ENCODE peak calls at places on chromosomes 7 and 10, in six cellular contexts. V, Z, P, S, A and X are unnamed samples.

GRCh38 chr7:41880107-41880506 is 177.2 kb upstream of the INHBA start:
- DNase-seq in V (peak), Z (no peak), P (no peak), S (peak), A (no peak), X (no peak)

GRCh38 chr7:19106308-19107141 is 10.9 kb downstream of the TWIST1 start:
- DNase-seq in V (no peak), Z (no peak), P (no peak), S (peak), A (no peak), X (no peak)

GRCh38 chr10:96974348-96974747 is 142.2 kb downstream of the LCOR start:
- DNase-seq in V (peak), Z (no peak), P (no peak), S (no peak), A (no peak), X (peak)

GRCh38 chr7:84455788-84456187 is 261.2 kb upstream of the SEMA3A start:
- DNase-seq in V (peak), Z (no peak), P (no peak), S (peak), A (no peak), X (no peak)

GRCh38 chr7:124992881-124993562 is 63.4 kb upstream of the POT1 start:
- DNase-seq in V (peak), Z (no peak), P (no peak), S (peak), A (no peak), X (no peak)

GRCh38 chr10:7030134-7030855 is 380.5 kb downstream of the SFMBT2 start:
- DNase-seq in V (no peak), Z (peak), P (no peak), S (no peak), A (no peak), X (peak)

GRCh38 chr7:108294595-108294994 is 161.6 kb downstream of the NRCAM start:
- DNase-seq in V (no peak), Z (no peak), P (no peak), S (no peak), A (no peak), X (peak)

GRCh38 chr10:29482591-29483421 is 152.0 kb downstream of the SVIL start:
- DNase-seq in V (peak), Z (peak), P (no peak), S (peak), A (peak), X (peak)

GRCh38 chr7:116953727-116954442 is 584 bp downstream of the ST7 start:
- DNase-seq in V (peak), Z (no peak), P (no peak), S (peak), A (no peak), X (peak)

GRCh38 chr10:75228834-75229233 is 6.9 kb downstream of the COMTD1 start:
- DNase-seq in V (peak), Z (no peak), P (no peak), S (no peak), A (no peak), X (no peak)

GRCh38 chr7:49127359-49127848 is 203.1 kb downstream of the CDC14C start:
- DNase-seq in V (no peak), Z (no peak), P (no peak), S (no peak), A (no peak), X (no peak)

GRCh38 chr10:63068246-63068645 is 64.9 kb upstream of the NRBF2 start:
- DNase-seq in V (peak), Z (peak), P (no peak), S (peak), A (no peak), X (peak)

GRCh38 chr7:116434820-116435341 is 64.7 kb upstream of the CAV2 start:
- DNase-seq in V (peak), Z (no peak), P (no peak), S (peak), A (no peak), X (no peak)

GRCh38 chr7:98472391-98473002 is 71.6 kb upstream of the BAIAP2L1 start:
- DNase-seq in V (no peak), Z (no peak), P (no peak), S (no peak), A (no peak), X (no peak)

GRCh38 chr10:103727546-103727963 is 127.8 kb downstream of the SH3PXD2A start:
- DNase-seq in V (no peak), Z (no peak), P (no peak), S (no peak), A (no peak), X (no peak)

GRCh38 chr7:22109761-22110160 is 164.1 kb upstream of the CDCA7L start:
- DNase-seq in V (peak), Z (peak), P (no peak), S (peak), A (no peak), X (peak)

GRCh38 chr10:99836711-99837110 is 54.3 kb downstream of the ABCC2 start:
- DNase-seq in V (no peak), Z (no peak), P (no peak), S (no peak), A (no peak), X (no peak)

GRCh38 chr7:98283127-98283886 is 1.8 kb downstream of the BRI3 start:
- DNase-seq in V (peak), Z (no peak), P (no peak), S (peak), A (no peak), X (no peak)

GRCh38 chr10:62647375-62648092 is 157.0 kb upstream of the ADO start:
- DNase-seq in V (no peak), Z (peak), P (no peak), S (no peak), A (no peak), X (peak)

GRCh38 chr10:93599778-93600177 is 1.3 kb downstream of the RBP4 start:
- DNase-seq in V (no peak), Z (no peak), P (no peak), S (no peak), A (no peak), X (no peak)

GRCh38 chr7:27104244-27105149 is 2.0 kb upstream of the HOXA2 start:
- DNase-seq in V (peak), Z (no peak), P (no peak), S (no peak), A (no peak), X (no peak)

GRCh38 chr7:149715476-149715875 is 57.9 kb downstream of the ZNF467 start:
- DNase-seq in V (no peak), Z (no peak), P (no peak), S (no peak), A (no peak), X (no peak)

GRCh38 chr7:33107136-33108066 is 1.8 kb downstream of the RP9 start:
- DNase-seq in V (peak), Z (peak), P (peak), S (peak), A (peak), X (peak)

GRCh38 chr7:70505886-70506285 is 626.1 kb upstream of the GALNT17 start:
- DNase-seq in V (no peak), Z (no peak), P (no peak), S (no peak), A (no peak), X (no peak)

GRCh38 chr7:23960361-23960760 is 250.3 kb downstream of the STK31 start:
- DNase-seq in V (no peak), Z (no peak), P (no peak), S (no peak), A (no peak), X (no peak)

GRCh38 chr7:90262438-90262837 is 17.5 kb downstream of the CFAP69 start:
- DNase-seq in V (peak), Z (no peak), P (no peak), S (peak), A (peak), X (peak)

GRCh38 chr10:101781984-101782810 is 1.0 kb downstream of the NPM3 start:
- DNase-seq in V (no peak), Z (no peak), P (no peak), S (no peak), A (no peak), X (no peak)